ENCODE peak calls at places on chromosomes 7 and 10, in eight cellular contexts. One of them, this sample, is unnamed.

GRCh38 chr7:114691605-114692004 is 230.3 kb upstream of the MDFIC start:
- DNase-seq in NAMALWA: no peak
- DNase-seq in stimulated activated CD4-positive, alpha-beta T cell treated with anti-CD3 and anti-CD28 coated beads, Interleukin-2, amount 100 ng/mL, for 24 hours: no peak
- DNase-seq in myocyte: no peak
- DNase-seq in heart left ventricle: no peak
- DNase-seq in kidney epithelial cell: no peak
- DNase-seq in hypothalamus: no peak
- DNase-seq in Ammon's horn: no peak
- DNase-seq in this sample: no peak

GRCh38 chr7:155684546-155684945 is 40.1 kb downstream of the RBM33 start:
- DNase-seq in heart left ventricle: no peak
- DNase-seq in NAMALWA: no peak
- DNase-seq in myocyte: no peak
- DNase-seq in hypothalamus: no peak
- DNase-seq in kidney epithelial cell: no peak
- DNase-seq in Ammon's horn: no peak
- DNase-seq in stimulated activated CD4-positive, alpha-beta T cell treated with anti-CD3 and anti-CD28 coated beads, Interleukin-2, amount 100 ng/mL, for 24 hours: no peak
- DNase-seq in this sample: no peak

GRCh38 chr7:138449580-138449979 is 10.5 kb upstream of the TRIM24 start:
- DNase-seq in NAMALWA: peak
- DNase-seq in Ammon's horn: no peak
- DNase-seq in stimulated activated CD4-positive, alpha-beta T cell treated with anti-CD3 and anti-CD28 coated beads, Interleukin-2, amount 100 ng/mL, for 24 hours: peak
- DNase-seq in hypothalamus: no peak
- DNase-seq in myocyte: no peak
- DNase-seq in kidney epithelial cell: no peak
- DNase-seq in heart left ventricle: no peak
- DNase-seq in this sample: no peak

GRCh38 chr10:124005091-124005490 is 88.3 kb downstream of the CHST15 start:
- DNase-seq in Ammon's horn: no peak
- DNase-seq in NAMALWA: no peak
- DNase-seq in kidney epithelial cell: no peak
- DNase-seq in stimulated activated CD4-positive, alpha-beta T cell treated with anti-CD3 and anti-CD28 coated beads, Interleukin-2, amount 100 ng/mL, for 24 hours: no peak
- DNase-seq in hypothalamus: no peak
- DNase-seq in heart left ventricle: no peak
- DNase-seq in myocyte: no peak
- DNase-seq in this sample: no peak

GRCh38 chr10:72665925-72666324 is 26.0 kb upstream of the MCU start:
- DNase-seq in hypothalamus: no peak
- DNase-seq in heart left ventricle: no peak
- DNase-seq in Ammon's horn: no peak
- DNase-seq in myocyte: no peak
- DNase-seq in stimulated activated CD4-positive, alpha-beta T cell treated with anti-CD3 and anti-CD28 coated beads, Interleukin-2, amount 100 ng/mL, for 24 hours: no peak
- DNase-seq in NAMALWA: no peak
- DNase-seq in kidney epithelial cell: no peak
- DNase-seq in this sample: no peak

GRCh38 chr10:86350897-86351296 is 15.7 kb downstream of the GRID1 start:
- DNase-seq in kidney epithelial cell: no peak
- DNase-seq in stimulated activated CD4-positive, alpha-beta T cell treated with anti-CD3 and anti-CD28 coated beads, Interleukin-2, amount 100 ng/mL, for 24 hours: no peak
- DNase-seq in Ammon's horn: no peak
- DNase-seq in hypothalamus: no peak
- DNase-seq in heart left ventricle: no peak
- DNase-seq in NAMALWA: no peak
- DNase-seq in myocyte: no peak
- DNase-seq in this sample: no peak

GRCh38 chr10:115950320-115950719 is 322.7 kb downstream of the GFRA1 start:
- DNase-seq in heart left ventricle: no peak
- DNase-seq in NAMALWA: no peak
- DNase-seq in Ammon's horn: no peak
- DNase-seq in stimulated activated CD4-positive, alpha-beta T cell treated with anti-CD3 and anti-CD28 coated beads, Interleukin-2, amount 100 ng/mL, for 24 hours: no peak
- DNase-seq in hypothalamus: no peak
- DNase-seq in myocyte: peak
- DNase-seq in kidney epithelial cell: no peak
- DNase-seq in this sample: no peak

GRCh38 chr7:40348126-40348728 is 213.4 kb downstream of the SUGCT start:
- DNase-seq in hypothalamus: no peak
- DNase-seq in Ammon's horn: no peak
- DNase-seq in kidney epithelial cell: no peak
- DNase-seq in stimulated activated CD4-positive, alpha-beta T cell treated with anti-CD3 and anti-CD28 coated beads, Interleukin-2, amount 100 ng/mL, for 24 hours: no peak
- DNase-seq in NAMALWA: no peak
- DNase-seq in myocyte: no peak
- DNase-seq in heart left ventricle: no peak
- DNase-seq in this sample: no peak

GRCh38 chr7:56062382-56062781 is 1.7 kb upstream of the SUMF2 start:
- DNase-seq in Ammon's horn: no peak
- DNase-seq in myocyte: peak
- DNase-seq in heart left ventricle: no peak
- DNase-seq in kidney epithelial cell: no peak
- DNase-seq in hypothalamus: no peak
- DNase-seq in NAMALWA: no peak
- DNase-seq in stimulated activated CD4-positive, alpha-beta T cell treated with anti-CD3 and anti-CD28 coated beads, Interleukin-2, amount 100 ng/mL, for 24 hours: no peak
- DNase-seq in this sample: no peak

This sample was measured in tibial nerve.